ENCODE peak calls at places on chromosome 20, in five cellular contexts. C is fibroblast of pulmonary artery, A is body of pancreas, K is GM12878, V is fibroblast of the aortic adventitia. L is an unnamed sample.

GRCh38 chr20:10004900-10005299 is 29.9 kb upstream of the ANKEF1 start:
- DNase-seq in K (no peak), A (peak), V (no peak), C (no peak), L (no peak)

GRCh38 chr20:16761305-16761829 is 13.2 kb downstream of the OTOR start:
- DNase-seq in C (peak), V (peak), A (peak), K (peak), L (peak)

GRCh38 chr20:33024263-33024601 is 7.2 kb upstream of the BPIFB6 start:
- DNase-seq in A (no peak), V (no peak), C (no peak), K (no peak), L (no peak)

GRCh38 chr20:21286775-21287174 is 16.4 kb upstream of the XRN2 start:
- DNase-seq in C (no peak), A (no peak), K (no peak), V (no peak), L (no peak)

GRCh38 chr20:57627972-57628650 is 7.9 kb upstream of the ZBP1 start:
- DNase-seq in V (peak), K (no peak), A (no peak), C (peak), L (peak)

GRCh38 chr20:59633646-59634045 is 29.3 kb downstream of the PHACTR3 start:
- DNase-seq in A (no peak), V (no peak), K (no peak), C (no peak), L (no peak)

GRCh38 chr20:24891546-24892393 is 57.3 kb upstream of the CST7 start:
- DNase-seq in A (no peak), K (no peak), V (no peak), C (no peak), L (no peak)

GRCh38 chr20:3843490-3843889 is 3.1 kb upstream of the MAVS start:
- DNase-seq in V (peak), C (peak), K (no peak), A (no peak), L (no peak)

GRCh38 chr20:60008130-60008808 is 50.0 kb downstream of the CDH26 start:
- DNase-seq in V (no peak), A (no peak), K (no peak), C (no peak), L (no peak)

GRCh38 chr20:35773154-35773751 is 1.4 kb downstream of the PHF20 start:
- DNase-seq in K (peak), V (peak), A (no peak), C (peak), L (no peak)

GRCh38 chr20:8581451-8582183 is 449.6 kb downstream of the PLCB1 start:
- DNase-seq in C (no peak), V (no peak), A (no peak), K (no peak), L (no peak)

GRCh38 chr20:9052136-9052535 is 16.8 kb upstream of the PLCB4 start:
- DNase-seq in K (no peak), V (no peak), C (no peak), A (no peak), L (no peak)

GRCh38 chr20:58019850-58020625 is 208.4 kb downstream of the ANKRD60 start:
- DNase-seq in V (no peak), K (no peak), A (no peak), C (no peak), L (no peak)

GRCh38 chr20:43800186-43800585 is 73.4 kb upstream of the GTSF1L start:
- DNase-seq in K (no peak), A (no peak), C (no peak), V (no peak), L (no peak)

GRCh38 chr20:16556299-16556698 is 16.9 kb downstream of the KIF16B start:
- DNase-seq in C (peak), V (no peak), A (no peak), K (no peak), L (no peak)

GRCh38 chr20:54014301-54014914 is 56.0 kb downstream of the BCAS1 start:
- DNase-seq in V (peak), K (no peak), A (no peak), C (no peak), L (no peak)

GRCh38 chr20:37559312-37560027 is 31.8 kb upstream of the BLCAP start:
- DNase-seq in K (no peak), A (no peak), V (no peak), C (no peak), L (no peak)

GRCh38 chr20:11090751-11091150 is 417.0 kb upstream of the JAG1 start:
- DNase-seq in V (no peak), A (no peak), C (no peak), K (no peak), L (no peak)

GRCh38 chr20:1568166-1568490 is 10.6 kb upstream of the SIRPD start:
- DNase-seq in C (no peak), A (no peak), K (no peak), V (no peak), L (no peak)

GRCh38 chr20:58712116-58712822 is 19.7 kb downstream of the NPEPL1 start:
- DNase-seq in A (peak), K (no peak), C (no peak), V (no peak), L (no peak)

GRCh38 chr20:54524849-54525248 is 49.5 kb downstream of the DOK5 start:
- DNase-seq in K (no peak), V (no peak), C (no peak), A (no peak), L (no peak)

GRCh38 chr20:44552950-44553908 is 29.1 kb upstream of the PKIG start:
- DNase-seq in A (no peak), K (no peak), V (peak), C (peak), L (peak)

GRCh38 chr20:23937303-23938117 is 51.1 kb downstream of the GGTLC1 start:
- DNase-seq in K (peak), C (peak), A (peak), V (peak), L (peak)

GRCh38 chr20:51400051-51400926 is 142.2 kb downstream of the NFATC2 start:
- DNase-seq in V (no peak), A (no peak), C (no peak), K (peak), L (no peak)

GRCh38 chr20:11047559-11047958 is 373.8 kb upstream of the JAG1 start:
- DNase-seq in K (no peak), A (no peak), C (peak), V (peak), L (no peak)

GRCh38 chr20:3753501-3754257 is 13.9 kb downstream of the ADISSP start:
- DNase-seq in C (no peak), V (no peak), A (no peak), K (no peak), L (no peak)

GRCh38 chr20:43440531-43440930 is 17.2 kb upstream of the SRSF6 start:
- DNase-seq in A (no peak), C (no peak), K (no peak), V (no peak), L (no peak)

GRCh38 chr20:62007127-62007647 is 58.5 kb downstream of the TAF4 start:
- DNase-seq in K (no peak), V (no peak), A (no peak), C (no peak), L (no peak)

GRCh38 chr20:50611128-50611810 is 80.1 kb downstream of the RIPOR3 start:
- DNase-seq in C (peak), V (peak), K (no peak), A (no peak), L (peak)

GRCh38 chr20:37529214-37529967 is 1.7 kb upstream of the BLCAP start:
- DNase-seq in V (no peak), K (no peak), C (no peak), A (no peak), L (no peak)

GRCh38 chr20:61115627-61116026 is 136.4 kb upstream of the CDH4 start:
- DNase-seq in V (no peak), A (no peak), C (no peak), K (no peak), L (no peak)

GRCh38 chr20:45211569-45212474 is 5.0 kb downstream of the SEMG1 start:
- DNase-seq in K (no peak), V (no peak), C (no peak), A (no peak), L (no peak)

GRCh38 chr20:34849778-34850177 is 22.9 kb downstream of the GGT7 start:
- DNase-seq in A (no peak), V (no peak), K (no peak), C (no peak), L (no peak)

GRCh38 chr20:46009847-46010246 is 1.1 kb downstream of the MMP9 start:
- DNase-seq in C (no peak), K (no peak), A (no peak), V (no peak), L (no peak)

GRCh38 chr20:11467436-11467835 is 450.3 kb upstream of the BTBD3 start:
- DNase-seq in C (no peak), A (no peak), V (no peak), K (no peak), L (no peak)

GRCh38 chr20:50821994-50822393 is 27.1 kb downstream of the BCAS4 start:
- DNase-seq in A (no peak), V (no peak), K (no peak), C (no peak), L (no peak)

GRCh38 chr20:63323298-63323820 is 30.4 kb downstream of the COL20A1 start:
- DNase-seq in C (no peak), V (no peak), K (no peak), A (no peak), L (no peak)
- TF ChIP-seq CTCF in C (peak), V (no peak), K (no peak), A (no peak), L (peak)

GRCh38 chr20:38930242-38930569 is 4.0 kb downstream of the FAM83D start:
- DNase-seq in V (no peak), A (no peak), C (no peak), K (no peak), L (no peak)
- H3K4me3 ChIP-seq in V (no peak), A (no peak), C (no peak), K (peak), L (no peak)

GRCh38 chr20:18034039-18034438 is 23.7 kb downstream of the OVOL2 start:
- DNase-seq in A (no peak), K (no peak), C (no peak), V (no peak), L (no peak)

GRCh38 chr20:18031050-18031449 is 26.7 kb downstream of the OVOL2 start:
- DNase-seq in V (no peak), K (no peak), C (no peak), A (no peak), L (no peak)

GRCh38 chr20:18030020-18030419 is 27.7 kb downstream of the OVOL2 start:
- DNase-seq in K (no peak), C (no peak), A (no peak), V (no peak), L (no peak)

GRCh38 chr20:18031888-18032509 is 25.7 kb downstream of the OVOL2 start:
- DNase-seq in C (no peak), V (no peak), A (no peak), K (no peak), L (no peak)

GRCh38 chr20:18032977-18033892 is 24.5 kb downstream of the OVOL2 start:
- DNase-seq in A (no peak), C (no peak), K (no peak), V (no peak), L (no peak)
- TF ChIP-seq CTCF in A (no peak), C (peak), K (no peak), V (peak), L (peak)

DNA sequence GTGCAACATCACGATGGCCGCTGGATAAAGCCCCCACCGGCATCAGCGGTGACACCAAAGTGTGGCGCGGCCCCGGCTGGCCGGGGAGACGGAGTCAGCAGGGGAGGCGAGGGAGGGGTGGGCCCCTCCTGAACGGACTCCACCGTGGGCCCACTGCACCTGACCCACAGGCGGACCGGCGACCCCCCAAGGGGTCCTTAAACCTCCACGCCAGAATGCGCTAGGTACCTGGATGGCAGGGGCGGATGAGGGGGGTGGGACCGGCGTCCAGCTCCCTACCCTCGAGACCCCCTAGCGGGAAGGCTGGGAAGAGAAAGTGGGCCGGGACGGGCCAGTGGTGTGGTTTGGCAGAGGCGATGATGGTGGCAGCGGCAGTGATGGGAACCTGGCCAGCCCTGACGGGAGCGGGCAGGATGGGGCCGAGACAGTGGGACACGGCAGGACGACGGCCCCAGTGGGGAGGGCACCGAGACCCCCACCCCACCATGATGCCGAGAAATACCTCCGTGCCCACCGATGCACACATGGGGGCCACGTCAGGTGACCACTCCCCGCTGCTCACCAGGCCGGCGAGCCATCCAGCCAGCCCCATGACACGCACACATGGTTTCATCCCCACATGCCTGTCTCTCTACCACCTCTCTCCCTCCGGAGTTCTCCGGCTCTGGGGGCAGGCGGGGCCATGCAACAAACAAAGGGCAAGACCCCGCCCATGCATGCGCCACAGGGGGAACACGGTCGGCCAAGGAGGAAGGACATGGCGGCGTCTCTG is 771.9 kb upstream of the DEFB115 start:
- DNase-seq in V (no peak), A (no peak), K (no peak), C (no peak), L (no peak)
- H3K4me3 ChIP-seq in V (no peak), A (no peak), K (no peak), C (no peak), L (no peak)

GRCh38 chr20:22604815-22605214 is 20.4 kb upstream of the FOXA2 start:
- DNase-seq in V (no peak), K (no peak), C (no peak), A (no peak), L (no peak)

GRCh38 chr20:22597303-22597702 is 12.9 kb upstream of the FOXA2 start:
- DNase-seq in A (no peak), V (no peak), K (no peak), C (no peak), L (no peak)

DNA sequence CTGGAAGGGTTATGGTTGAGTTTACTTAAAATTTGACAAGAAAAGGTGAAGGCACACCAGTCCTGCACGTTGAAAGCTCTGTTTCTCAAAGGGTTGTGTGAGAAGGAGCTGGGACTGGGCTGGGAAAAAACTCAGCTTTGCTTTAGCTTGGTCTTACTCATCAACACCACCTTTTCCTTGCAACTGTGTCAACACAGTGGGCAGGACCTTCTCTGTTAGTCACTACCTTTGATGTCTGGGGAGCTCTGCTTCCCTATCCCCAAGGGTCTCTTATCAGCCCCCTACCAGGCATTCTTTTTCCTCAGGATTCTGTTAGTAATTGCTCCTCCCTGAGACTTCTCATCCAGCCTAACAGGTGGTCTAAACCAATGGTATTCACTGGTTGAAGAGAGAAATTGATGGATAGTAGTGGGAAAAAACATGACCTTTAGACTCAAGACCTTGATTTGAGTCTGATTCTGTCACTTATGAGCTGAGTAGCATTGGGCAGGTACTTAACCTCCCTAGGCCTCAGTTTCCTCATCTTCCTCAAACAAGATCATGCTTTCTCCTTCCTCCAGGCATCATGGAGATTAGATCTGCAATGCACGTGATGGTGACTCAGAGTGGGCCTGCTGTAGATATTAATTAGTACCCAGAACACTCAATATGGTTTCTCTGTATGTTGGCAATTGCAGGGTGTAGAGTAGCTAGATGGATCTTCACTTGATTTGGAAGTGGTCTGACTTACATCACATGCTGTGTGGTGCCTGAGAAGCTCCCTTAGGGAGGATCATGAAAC is 17.2 kb upstream of the FOXA2 start:
- DNase-seq in A (no peak), K (no peak), V (no peak), C (no peak), L (no peak)
- TF ChIP-seq CTCF in A (no peak), K (no peak), V (no peak), C (no peak), L (no peak)

DNA sequence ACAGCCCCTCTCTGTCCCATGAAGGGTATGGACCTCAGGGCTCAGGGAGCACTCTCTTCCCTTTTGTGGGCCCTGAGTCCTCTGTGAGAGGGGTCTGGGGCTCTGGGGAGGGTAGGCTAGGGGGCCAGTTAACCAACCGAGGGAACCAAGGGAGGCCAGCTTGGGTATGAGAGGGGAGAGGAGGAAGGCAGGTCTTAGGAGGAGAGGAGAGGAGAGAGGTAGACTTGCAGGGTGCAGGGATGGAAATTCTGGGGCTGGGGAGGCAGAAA is 720 bp downstream of the DUSP15 start:
- DNase-seq in K (no peak), C (no peak), A (no peak), V (no peak), L (no peak)
- H3K4me3 ChIP-seq in K (no peak), C (no peak), A (no peak), V (peak), L (no peak)

GRCh38 chr20:13613917-13614316 is 24.8 kb downstream of the TASP1 start:
- DNase-seq in A (no peak), V (peak), K (no peak), C (peak), L (peak)
- TF ChIP-seq CTCF in A (no peak), V (no peak), K (no peak), C (no peak), L (no peak)